ENCODE peak calls at places on chromosomes 6 and 20, in seven cellular contexts. O, U, B, A, C, R and J are unnamed samples.

GRCh38 chr20:5654557-5654956 is 95.6 kb upstream of the SHLD1 start:
- DNase-seq in C (no peak), R (no peak), U (no peak), O (peak; percentile 80), A (peak; percentile 97), B (peak; percentile 32), J (peak; percentile 98)

GRCh38 chr6:24009319-24009718 is 116.7 kb upstream of the NRSN1 start:
- DNase-seq in A (no peak), B (no peak), R (no peak), U (no peak), O (no peak), C (peak; percentile 86), J (no peak)

GRCh38 chr6:3390698-3391097 is 66.2 kb downstream of the SLC22A23 start:
- DNase-seq in R (no peak), A (peak; percentile 69), U (no peak), C (no peak), O (peak; percentile 27), B (no peak), J (peak; percentile 96)

GRCh38 chr6:101826259-101826658 is 432.8 kb downstream of the GRIK2 start:
- DNase-seq in B (no peak), A (no peak), R (no peak), C (no peak), U (no peak), O (no peak), J (no peak)

GRCh38 chr20:49560646-49561045 is 7.3 kb downstream of the PTGIS start:
- DNase-seq in A (no peak), O (no peak), C (no peak), B (no peak), R (no peak), U (no peak), J (no peak)

GRCh38 chr6:138162104-138162946 is 586 bp downstream of the ARFGEF3 start:
- DNase-seq in R (no peak), C (peak; percentile 65), U (no peak), B (peak; percentile 30), O (peak; percentile 30), A (no peak), J (no peak)

GRCh38 chr6:111291334-111291705 is 191.7 kb downstream of the REV3L start:
- DNase-seq in C (no peak), O (no peak), A (no peak), B (no peak), U (no peak), R (no peak), J (no peak)

GRCh38 chr6:144335315-144335861 is 50.3 kb downstream of the UTRN start:
- DNase-seq in O (no peak), C (no peak), B (no peak), R (no peak), A (no peak), U (no peak), J (no peak)

GRCh38 chr6:54515013-54515412 is 206.8 kb downstream of the TINAG start:
- DNase-seq in R (no peak), U (no peak), A (peak; percentile 2), O (peak; percentile 61), B (no peak), C (no peak), J (peak; percentile 54)

GRCh38 chr20:64071341-64072332 is 7.7 kb downstream of the RGS19 start:
- DNase-seq in U (peak; percentile 86), B (no peak), O (no peak), A (no peak), R (no peak), C (no peak), J (no peak)

GRCh38 chr6:128889870-128890269 is 6.9 kb downstream of the LAMA2 start:
- DNase-seq in O (no peak), U (no peak), R (no peak), C (no peak), B (peak; percentile 45), A (no peak), J (no peak)

GRCh38 chr20:42255820-42256219 is 637.6 kb upstream of the CHD6 start:
- DNase-seq in R (no peak), O (no peak), U (no peak), B (no peak), C (peak; percentile 32), A (no peak), J (no peak)

GRCh38 chr20:17682889-17683198 is 802 bp upstream of the RRBP1 start:
- DNase-seq in O (no peak), B (no peak), R (no peak), U (no peak), A (no peak), C (no peak), J (no peak)

GRCh38 chr6:27630727-27631613 is 158.1 kb upstream of the ZNF184 start:
- DNase-seq in A (peak; percentile 47), O (peak; percentile 41), C (peak; percentile 92), U (no peak), B (peak; percentile 90), R (no peak), J (peak; percentile 79)

GRCh38 chr20:44618318-44618731 is 33.2 kb downstream of the ADA start:
- DNase-seq in A (no peak), O (no peak), C (no peak), U (no peak), B (no peak), R (no peak), J (peak; percentile 26)

GRCh38 chr6:159788757-159789376 is 535 bp downstream of the TCP1 start:
- DNase-seq in O (peak; percentile 44), C (peak; percentile 60), U (peak; percentile 60), A (peak; percentile 42), B (peak; percentile 78), R (peak; percentile 33), J (peak; percentile 23)

GRCh38 chr6:166626177-166627038 is 643 bp downstream of the RPS6KA2 start:
- DNase-seq in B (peak; percentile 36), O (peak; percentile 60), R (no peak), U (no peak), C (peak; percentile 50), A (peak; percentile 49), J (peak; percentile 52)

GRCh38 chr6:24766685-24767462 is 7.9 kb upstream of the GMNN start:
- DNase-seq in O (peak; percentile 44), B (peak; percentile 39), R (no peak), C (no peak), A (peak; percentile 49), U (peak; percentile 81), J (peak; percentile 20)

GRCh38 chr6:17281100-17281496 is at the start of gene RBM24:
- DNase-seq in C (peak; percentile 91), O (peak; percentile 57), R (no peak), U (no peak), A (peak; percentile 79), B (peak; percentile 84), J (peak; percentile 44)

GRCh38 chr20:61842011-61842410 is 223.7 kb downstream of the TAF4 start:
- DNase-seq in U (no peak), O (no peak), C (no peak), R (no peak), A (no peak), B (no peak), J (no peak)

GRCh38 chr20:33019465-33020277 is 11.8 kb upstream of the BPIFB6 start:
- DNase-seq in A (no peak), O (no peak), C (no peak), B (no peak), U (no peak), R (peak; percentile 66), J (no peak)
- H3K9ac ChIP-seq in A (no peak overlapping the region), O (no peak overlapping the region), C (no peak overlapping the region), B (no peak overlapping the region), U (no peak overlapping the region), R (no peak overlapping the region), J (no peak overlapping the region)

GRCh38 chr20:37911262-37911661 is 8.3 kb downstream of the VSTM2L start:
- DNase-seq in B (no peak), R (no peak), U (no peak), C (no peak), A (no peak), O (no peak), J (no peak)
- H3K27me3 ChIP-seq in B (no peaks in the 10 kb centered on the region), R (peaks cover 37% of the 10 kb centered on the region), U (no peaks in the 10 kb centered on the region), C (no peaks in the 10 kb centered on the region), A (peaks cover 77% of the 10 kb centered on the region), O (peaks cover 47% of the 10 kb centered on the region), J (peaks cover 3% of the 10 kb centered on the region)

DNA sequence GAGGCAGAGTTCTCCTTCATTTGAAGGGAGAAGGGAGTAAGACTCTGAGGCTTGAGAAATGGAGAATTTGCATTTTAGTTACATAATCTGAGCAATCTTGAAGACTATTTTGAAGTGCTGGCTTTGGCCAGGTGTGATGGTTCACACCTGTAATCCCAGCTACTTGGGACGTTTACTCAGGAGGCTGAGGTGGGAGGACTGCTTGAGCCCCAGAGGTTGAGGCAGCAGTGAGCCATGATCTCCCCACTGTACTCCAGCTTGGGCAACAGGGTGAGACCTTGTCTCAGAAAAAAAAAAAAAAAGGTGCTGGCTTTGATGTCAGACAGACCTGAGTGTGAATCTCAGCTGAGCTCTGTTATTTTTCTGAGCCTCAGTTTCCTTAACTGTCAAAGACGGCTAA is 12.4 kb upstream of the ARMC12 start:
- DNase-seq in R (no peak), C (no peak), O (no peak), U (no peak), A (no peak), B (no peak), J (no peak)
- H3K9ac ChIP-seq in R (no peak overlapping the region), C (no peak overlapping the region), O (no peak overlapping the region), U (no peak overlapping the region), A (no peak overlapping the region), B (no peak overlapping the region), J (no peak overlapping the region)

GRCh38 chr6:108562503-108562993 is 1.8 kb downstream of the FOXO3 start:
- DNase-seq in U (no peak), O (peak; percentile 76), R (peak; percentile 28), B (peak; percentile 59), A (peak; percentile 81), C (peak; percentile 81), J (peak; percentile 90)

GRCh38 chr6:108561742-108562502 is 1.2 kb downstream of the FOXO3 start:
- DNase-seq in A (peak; percentile 31), C (peak; percentile 60), O (peak; percentile 46), B (peak; percentile 48), R (no peak), U (no peak), J (peak; percentile 62)

GRCh38 chr6:108559097-108559883 is 1.4 kb upstream of the FOXO3 start:
- DNase-seq in C (peak; percentile 89), R (peak; percentile 88), O (peak; percentile 83), A (peak; percentile 84), B (peak; percentile 92), U (peak; percentile 91), J (peak; percentile 82)

GRCh38 chr6:108559884-108560462 is 744 bp upstream of the FOXO3 start:
- DNase-seq in R (no peak), A (peak; percentile 74), B (peak; percentile 77), O (peak; percentile 85), C (peak; percentile 82), U (no peak), J (peak; percentile 75)

DNA sequence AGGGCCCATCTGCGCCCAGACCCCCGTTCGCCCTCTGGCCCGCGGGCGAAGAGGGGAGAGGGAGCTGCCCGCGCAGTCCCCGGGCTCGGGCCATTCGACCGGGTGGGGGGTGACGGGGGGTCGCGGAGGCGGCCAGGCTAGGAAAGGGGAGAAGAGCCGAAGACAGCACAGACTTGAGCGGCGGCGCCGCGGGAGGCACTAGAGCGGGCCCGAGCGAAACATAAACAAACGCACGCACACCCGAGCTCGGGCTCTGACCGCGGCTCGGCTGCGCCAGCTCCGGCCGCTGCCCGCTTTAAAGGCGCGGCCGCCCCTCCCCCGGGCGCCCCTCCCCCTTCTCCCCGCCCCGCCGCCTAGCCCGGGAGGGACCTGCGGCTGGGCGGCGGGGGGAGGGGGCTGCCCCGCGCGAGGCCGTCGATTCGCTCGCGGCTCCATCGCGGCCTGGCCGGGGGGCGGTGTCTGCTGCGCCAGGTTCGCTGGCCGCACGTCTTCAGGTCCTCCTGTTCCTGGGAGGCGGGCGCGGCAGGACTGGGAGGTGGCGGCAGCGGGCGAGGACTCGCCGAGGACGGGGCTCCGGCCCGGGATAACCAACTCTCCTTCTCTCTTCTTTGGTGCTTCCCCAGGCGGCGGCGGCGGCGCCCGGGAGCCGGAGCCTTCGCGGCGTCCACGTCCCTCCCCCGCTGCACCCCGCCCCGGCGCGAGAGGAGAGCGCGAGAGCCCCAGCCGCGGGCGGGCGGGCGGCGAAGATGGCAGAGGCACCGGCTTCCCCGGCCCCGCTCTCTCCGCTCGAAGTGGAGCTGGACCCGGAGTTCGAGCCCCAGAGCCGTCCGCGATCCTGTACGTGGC is at the start of gene FOXO3:
- DNase-seq in R (no peak), B (peak; percentile 91), O (peak; percentile 90), C (peak; percentile 95), A (peak; percentile 80), U (no peak), J (peak; percentile 92)
- H3K27me3 ChIP-seq in R (no peaks in the 10 kb centered on the region), B (no peaks in the 10 kb centered on the region), O (no peaks in the 10 kb centered on the region), C (peaks cover 58% of the 10 kb centered on the region), A (no peaks in the 10 kb centered on the region), U (no peaks in the 10 kb centered on the region), J (no peaks in the 10 kb centered on the region)